ENCODE peak calls at places on chromosomes 3 and 15, in eight cellular contexts. Q is OCI-LY7, V is GM23248, O is HCT116, T is GM23338, G is PC-3, E is neural progenitor cell, Y is SK-N-SH. S is an unnamed sample.

GRCh38 chr3:99683465-99683864 is 45.1 kb downstream of the COL8A1 start:
- DNase-seq in Q (no peak), V (no peak), O (no peak), T (no peak), G (no peak), E (no peak), Y (no peak), S (no peak)

GRCh38 chr15:78800189-78800588 is 11.1 kb downstream of the ADAMTS7 start:
- DNase-seq in Q (no peak), V (no peak), O (no peak), T (no peak), G (no peak), E (no peak), Y (no peak), S (no peak)

GRCh38 chr3:128572644-128573105 is 77.9 kb downstream of the RPN1 start:
- DNase-seq in Q (no peak), V (no peak), O (peak; percentile 33), T (peak; percentile 78), G (peak; percentile 59), E (peak; percentile 53), Y (peak; percentile 70), S (peak; percentile 41)

GRCh38 chr15:96554541-96554940 is 224.0 kb downstream of the NR2F2 start:
- DNase-seq in Q (no peak), V (no peak), O (no peak), T (no peak), G (no peak), E (no peak), Y (no peak), S (no peak)

GRCh38 chr3:172546628-172547214 is 23.5 kb upstream of the TNFSF10 start:
- DNase-seq in Q (no peak), V (no peak), O (no peak), T (no peak), G (no peak), E (no peak), Y (no peak), S (no peak)

GRCh38 chr3:120985242-120985641 is 77.2 kb downstream of the STXBP5L start:
- DNase-seq in Q (no peak), V (no peak), O (no peak), T (no peak), G (no peak), E (no peak), Y (no peak), S (no peak)

GRCh38 chr3:187021748-187022402 is 91.5 kb downstream of the ST6GAL1 start:
- DNase-seq in Q (peak; percentile 88), V (no peak), O (no peak), T (no peak), G (peak; percentile 7), E (no peak), Y (no peak), S (no peak)

GRCh38 chr3:29293371-29293770 is 12.5 kb downstream of the RBMS3 start:
- DNase-seq in Q (no peak), V (no peak), O (no peak), T (no peak), G (no peak), E (no peak), Y (no peak), S (no peak)

GRCh38 chr3:63960048-63960711 is 48.0 kb upstream of the SCAANT1 start:
- DNase-seq in Q (no peak), V (peak; percentile 85), O (peak; percentile 4), T (no peak), G (peak; percentile 43), E (no peak), Y (no peak), S (no peak)

GRCh38 chr15:27057904-27058645 is 87.1 kb downstream of the GABRG3 start:
- DNase-seq in Q (no peak), V (peak; percentile 76), O (no peak), T (peak; percentile 8), G (peak; percentile 59), E (no peak), Y (no peak), S (no peak)

GRCh38 chr3:58101499-58102370 is 93.5 kb downstream of the FLNB start:
- DNase-seq in Q (no peak), V (no peak), O (no peak), T (no peak), G (no peak), E (no peak), Y (no peak), S (peak; percentile 28)

GRCh38 chr3:16301490-16301889 is 36.5 kb downstream of the OXNAD1 start:
- DNase-seq in Q (no peak), V (no peak), O (no peak), T (peak; percentile 46), G (no peak), E (peak; percentile 23), Y (no peak), S (no peak)

GRCh38 chr15:99956820-99957641 is 223.8 kb upstream of the LYSMD4 start:
- DNase-seq in Q (no peak), V (no peak), O (no peak), T (no peak), G (no peak), E (no peak), Y (no peak), S (no peak)

GRCh38 chr3:13419356-13420050 is 619 bp downstream of the NUP210 start:
- DNase-seq in Q (peak; percentile 72), V (peak; percentile 22), O (no peak), T (peak; percentile 61), G (peak; percentile 37), E (peak; percentile 77), Y (peak; percentile 86), S (peak; percentile 71)

GRCh38 chr3:6125520-6125919 is 735.4 kb upstream of the GRM7 start:
- DNase-seq in Q (no peak), V (no peak), O (no peak), T (no peak), G (no peak), E (peak; percentile 41), Y (no peak), S (peak; percentile 6)

DNA sequence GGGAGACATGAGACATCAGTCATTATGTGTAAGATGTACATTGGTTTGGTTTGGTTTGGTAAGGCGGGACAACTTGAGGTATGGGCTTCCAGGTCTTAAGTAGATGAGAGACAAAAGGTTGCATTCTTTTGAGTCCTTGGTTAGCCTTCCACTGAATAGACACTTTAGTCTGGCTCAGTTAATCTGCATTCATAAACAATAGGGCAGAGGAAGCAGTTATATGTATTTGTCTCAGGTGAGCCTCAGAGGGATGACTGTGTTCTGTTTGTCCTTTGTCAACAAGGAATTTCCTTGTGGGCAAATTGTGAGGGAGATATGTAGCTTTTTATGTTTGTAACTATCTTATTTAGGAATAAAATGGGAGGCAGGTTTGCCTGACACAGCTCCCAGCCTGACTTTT is 50.4 kb downstream of the TCF12 start:
- DNase-seq in Q (no peak), V (no peak), O (no peak), T (peak; percentile 29), G (peak; percentile 64), E (peak; percentile 55), Y (no peak), S (no peak)
- TF ChIP-seq EZH2phosphoT487 in Q (no peak), V (no peak), O (no peak), T (no peak), G (no peak), E (no peak), Y (no peak), S (no peak)

GRCh38 chr3:157145566-157145965 is 14.4 kb downstream of the CCNL1 start:
- DNase-seq in Q (no peak), V (no peak), O (no peak), T (no peak), G (no peak), E (no peak), Y (no peak), S (no peak)
- H3K4me1 ChIP-seq in Q (peaks cover 39% of the 10 kb centered on the region), V (peaks cover 9% of the 10 kb centered on the region), O (peaks cover 23% of the 10 kb centered on the region), T (no peaks in the 10 kb centered on the region), G (no peaks in the 10 kb centered on the region), E (no peaks in the 10 kb centered on the region), Y (no peaks in the 10 kb centered on the region), S (no peaks in the 10 kb centered on the region)

GRCh38 chr3:196643201-196643749 is 3.8 kb downstream of the NRROS start:
- DNase-seq in Q (peak; percentile 88), V (no peak), O (no peak), T (no peak), G (no peak), E (no peak), Y (no peak), S (no peak)

GRCh38 chr3:196638922-196639516 is 475 bp upstream of the NRROS start:
- DNase-seq in Q (no peak), V (peak; percentile 24), O (no peak), T (no peak), G (no peak), E (no peak), Y (no peak), S (no peak)

GRCh38 chr3:196641278-196642058 is 2.0 kb downstream of the NRROS start:
- DNase-seq in Q (no peak), V (no peak), O (no peak), T (no peak), G (no peak), E (no peak), Y (no peak), S (no peak)

GRCh38 chr3:196639517-196640500 is at the start of gene NRROS:
- DNase-seq in Q (peak; percentile 89), V (peak; percentile 76), O (no peak), T (peak; percentile 84), G (no peak), E (peak; percentile 75), Y (peak; percentile 72), S (peak; percentile 57)

DNA sequence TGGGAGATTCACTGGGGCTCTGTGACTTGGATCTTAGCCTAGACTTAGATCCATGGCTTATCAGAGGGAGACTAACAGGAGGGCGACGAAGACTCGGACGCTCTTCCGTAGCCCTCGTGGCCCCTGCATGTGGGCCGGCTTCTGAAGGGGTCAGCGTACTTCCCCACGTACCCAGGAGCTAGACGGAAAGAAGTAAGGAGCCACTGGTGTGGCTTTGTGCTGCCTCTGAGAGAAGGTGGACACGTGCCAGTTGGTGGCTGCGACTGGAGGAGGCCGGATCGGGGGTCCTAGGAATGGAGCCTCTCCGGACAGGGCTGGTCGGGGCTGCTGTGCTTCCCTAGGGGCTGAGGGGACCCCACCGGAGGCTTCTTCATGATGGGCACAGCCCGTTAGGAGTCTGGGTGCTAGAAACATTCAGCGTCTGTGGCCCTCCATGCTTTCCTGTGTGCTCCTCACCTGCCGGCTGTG is 1.0 kb downstream of the NRROS start:
- DNase-seq in Q (no peak), V (no peak), O (no peak), T (no peak), G (no peak), E (no peak), Y (no peak), S (no peak)
- H2AFZ ChIP-seq in Q (no peak overlapping the region), V (no peak overlapping the region), O (no peak overlapping the region), T (no peak overlapping the region), G (no peak overlapping the region), E (no peak overlapping the region), Y (no peak overlapping the region), S (no peak overlapping the region)

GRCh38 chr15:42364529-42364928 is 5.2 kb downstream of the CAPN3 start:
- DNase-seq in Q (no peak), V (peak; percentile 7), O (no peak), T (no peak), G (no peak), E (no peak), Y (no peak), S (no peak)

GRCh38 chr15:42363942-42364341 is 4.6 kb downstream of the CAPN3 start:
- DNase-seq in Q (no peak), V (no peak), O (no peak), T (no peak), G (no peak), E (no peak), Y (no peak), S (no peak)

GRCh38 chr15:42366151-42366550 is 6.8 kb downstream of the CAPN3 start:
- DNase-seq in Q (no peak), V (no peak), O (no peak), T (no peak), G (no peak), E (no peak), Y (no peak), S (no peak)

GRCh38 chr15:42368096-42368495 is 8.8 kb downstream of the CAPN3 start:
- DNase-seq in Q (no peak), V (peak; percentile 34), O (no peak), T (no peak), G (no peak), E (no peak), Y (no peak), S (no peak)

GRCh38 chr15:42367041-42367440 is 7.7 kb downstream of the CAPN3 start:
- DNase-seq in Q (no peak), V (peak; percentile 9), O (no peak), T (no peak), G (no peak), E (no peak), Y (no peak), S (no peak)
- TF ChIP-seq EZH2phosphoT487 in Q (no peak), V (no peak), O (no peak), T (no peak), G (no peak), E (no peak), Y (no peak), S (no peak)